ENCODE peak calls at places on chromosomes 2 and 18, in six cellular contexts. Y is IMR-90, E is DND-41, F is left lung, P is Panc1, H is heart right ventricle. B is an unnamed sample. For H3K27me3 and H3K36me3, the result is how much of the 10 kb centered on the place peaks cover.

GRCh38 chr2:96156011-96156820 is 11.0 kb upstream of the DUSP2 start:
- DNase-seq in E (no peak), P (no peak), H (no peak), Y (no peak), F (no peak), B (peak)

GRCh38 chr2:134027980-134028379 is 225.9 kb upstream of the MGAT5 start:
- DNase-seq in E (no peak), Y (no peak), F (peak), H (peak), P (no peak), B (peak)

GRCh38 chr2:94986392-94986963 is 39.0 kb upstream of the MAL start:
- DNase-seq in E (peak), Y (peak), H (no peak), P (peak), F (no peak), B (peak)

GRCh38 chr2:28522479-28522878 is 26.6 kb downstream of the PLB1 start:
- DNase-seq in F (no peak), Y (no peak), H (no peak), E (no peak), P (no peak), B (no peak)

GRCh38 chr18:59990121-59990818 is 90.5 kb downstream of the PMAIP1 start:
- DNase-seq in P (no peak), E (no peak), H (no peak), Y (no peak), F (no peak), B (no peak)

GRCh38 chr2:20578266-20578894 is 72.5 kb downstream of the HS1BP3 start:
- DNase-seq in F (no peak), E (no peak), H (peak), Y (no peak), P (no peak), B (no peak)

GRCh38 chr2:181774601-181775179 is 94.4 kb upstream of the NEUROD1 start:
- DNase-seq in Y (peak), E (no peak), H (no peak), F (no peak), P (no peak), B (no peak)

GRCh38 chr2:18474690-18475089 is 85.8 kb downstream of the RDH14 start:
- DNase-seq in H (no peak), E (no peak), P (no peak), Y (peak), F (no peak), B (no peak)

GRCh38 chr2:229344151-229344551 is 73.1 kb upstream of the PID1 start:
- DNase-seq in E (no peak), P (no peak), Y (no peak), F (no peak), H (no peak), B (no peak)

GRCh38 chr2:229370484-229370883 is 99.4 kb upstream of the PID1 start:
- DNase-seq in P (no peak), H (no peak), E (no peak), Y (no peak), F (no peak), B (no peak)

GRCh38 chr18:8556424-8556823 is 52.8 kb upstream of the RAB12 start:
- DNase-seq in P (no peak), E (no peak), Y (no peak), F (no peak), H (no peak), B (no peak)

GRCh38 chr18:9475643-9476580 is 599 bp downstream of the RALBP1 start:
- DNase-seq in H (no peak), F (no peak), Y (peak), E (peak), P (no peak), B (no peak)

GRCh38 chr2:43980902-43981301 is 14.9 kb downstream of the LRPPRC start:
- DNase-seq in E (no peak), F (no peak), H (no peak), P (no peak), Y (no peak), B (no peak)

GRCh38 chr2:161171595-161171929 is 11.3 kb downstream of the TANK start:
- DNase-seq in H (no peak), F (no peak), P (no peak), E (no peak), Y (no peak), B (no peak)

GRCh38 chr18:21241224-21242131 is 554 bp upstream of the GREB1L start:
- DNase-seq in H (peak), F (no peak), E (no peak), P (no peak), Y (no peak), B (peak)

GRCh38 chr2:180655393-180655792 is 325.0 kb upstream of the UBE2E3 start:
- DNase-seq in H (no peak), Y (no peak), E (no peak), F (no peak), P (no peak), B (no peak)

GRCh38 chr18:57768557-57769326 is 34.4 kb downstream of the ATP8B1 start:
- DNase-seq in P (no peak), H (no peak), F (no peak), Y (peak), E (no peak), B (no peak)

GRCh38 chr18:78482378-78482777 is 497.2 kb upstream of the SALL3 start:
- DNase-seq in F (no peak), H (no peak), Y (no peak), E (no peak), P (no peak), B (no peak)

GRCh38 chr2:17918789-17919188 is 40.3 kb downstream of the KCNS3 start:
- DNase-seq in E (no peak), P (no peak), F (no peak), H (no peak), Y (peak), B (peak)

GRCh38 chr2:66048667-66049066 is 386.3 kb upstream of the MEIS1 start:
- DNase-seq in F (no peak), E (no peak), H (no peak), P (no peak), Y (no peak), B (no peak)

GRCh38 chr2:71500426-71501079 is 47.2 kb downstream of the DYSF start:
- DNase-seq in E (no peak), Y (no peak), F (no peak), H (peak), P (no peak), B (no peak)

GRCh38 chr2:64613276-64613675 is 40.4 kb downstream of the SERTAD2 start:
- DNase-seq in F (no peak), Y (no peak), P (no peak), E (no peak), H (no peak), B (no peak)

GRCh38 chr2:225025917-225026571 is 16.2 kb downstream of the DOCK10 start:
- DNase-seq in P (no peak), Y (peak), H (no peak), E (peak), F (no peak), B (no peak)

GRCh38 chr18:408367-408766 is 92.1 kb downstream of the COLEC12 start:
- DNase-seq in E (no peak), P (no peak), F (no peak), Y (no peak), H (no peak), B (no peak)

GRCh38 chr2:231707625-231708049 is 688 bp upstream of the PTMA start:
- DNase-seq in Y (no peak), F (no peak), H (no peak), E (no peak), P (no peak), B (no peak)

GRCh38 chr18:9137168-9138066 is 836 bp downstream of the ANKRD12 start:
- DNase-seq in E (peak), H (peak), P (no peak), Y (peak), F (peak), B (peak)

GRCh38 chr2:155665704-155666103 is 666.8 kb downstream of the NR4A2 start:
- DNase-seq in H (no peak), E (no peak), P (no peak), F (no peak), Y (no peak), B (no peak)

GRCh38 chr18:2573408-2573807 is 2.1 kb downstream of the NDC80 start:
- DNase-seq in F (no peak), E (no peak), Y (no peak), P (no peak), H (no peak), B (no peak)

GRCh38 chr2:160005476-160005875 is 56.9 kb downstream of the PLA2R1 start:
- DNase-seq in P (no peak), Y (no peak), F (no peak), E (no peak), H (no peak), B (no peak)

GRCh38 chr18:35050638-35051287 is 9.6 kb downstream of the MAPRE2 start:
- DNase-seq in H (no peak), P (no peak), F (no peak), Y (no peak), E (no peak), B (no peak)

GRCh38 chr2:1990724-1991123 is 246.4 kb upstream of the PXDN start:
- DNase-seq in F (no peak), Y (no peak), P (no peak), E (no peak), H (peak), B (no peak)

GRCh38 chr2:43105586-43106562 is 120.5 kb downstream of the ZFP36L2 start:
- DNase-seq in F (no peak), Y (peak), E (peak), P (no peak), H (peak), B (peak)

GRCh38 chr2:85760371-85760770 is 6.6 kb downstream of the ATOH8 start:
- DNase-seq in Y (peak), P (no peak), H (no peak), F (no peak), E (no peak), B (no peak)

GRCh38 chr2:85757860-85758259 is 4.1 kb downstream of the ATOH8 start:
- DNase-seq in H (no peak), F (no peak), E (no peak), P (no peak), Y (no peak), B (no peak)

GRCh38 chr2:85756822-85757435 is 3.1 kb downstream of the ATOH8 start:
- DNase-seq in P (no peak), H (no peak), E (no peak), F (no peak), Y (no peak), B (no peak)

GRCh38 chr2:85759257-85759613 is 5.4 kb downstream of the ATOH8 start:
- DNase-seq in Y (no peak), F (no peak), H (no peak), P (no peak), E (no peak), B (no peak)

DNA sequence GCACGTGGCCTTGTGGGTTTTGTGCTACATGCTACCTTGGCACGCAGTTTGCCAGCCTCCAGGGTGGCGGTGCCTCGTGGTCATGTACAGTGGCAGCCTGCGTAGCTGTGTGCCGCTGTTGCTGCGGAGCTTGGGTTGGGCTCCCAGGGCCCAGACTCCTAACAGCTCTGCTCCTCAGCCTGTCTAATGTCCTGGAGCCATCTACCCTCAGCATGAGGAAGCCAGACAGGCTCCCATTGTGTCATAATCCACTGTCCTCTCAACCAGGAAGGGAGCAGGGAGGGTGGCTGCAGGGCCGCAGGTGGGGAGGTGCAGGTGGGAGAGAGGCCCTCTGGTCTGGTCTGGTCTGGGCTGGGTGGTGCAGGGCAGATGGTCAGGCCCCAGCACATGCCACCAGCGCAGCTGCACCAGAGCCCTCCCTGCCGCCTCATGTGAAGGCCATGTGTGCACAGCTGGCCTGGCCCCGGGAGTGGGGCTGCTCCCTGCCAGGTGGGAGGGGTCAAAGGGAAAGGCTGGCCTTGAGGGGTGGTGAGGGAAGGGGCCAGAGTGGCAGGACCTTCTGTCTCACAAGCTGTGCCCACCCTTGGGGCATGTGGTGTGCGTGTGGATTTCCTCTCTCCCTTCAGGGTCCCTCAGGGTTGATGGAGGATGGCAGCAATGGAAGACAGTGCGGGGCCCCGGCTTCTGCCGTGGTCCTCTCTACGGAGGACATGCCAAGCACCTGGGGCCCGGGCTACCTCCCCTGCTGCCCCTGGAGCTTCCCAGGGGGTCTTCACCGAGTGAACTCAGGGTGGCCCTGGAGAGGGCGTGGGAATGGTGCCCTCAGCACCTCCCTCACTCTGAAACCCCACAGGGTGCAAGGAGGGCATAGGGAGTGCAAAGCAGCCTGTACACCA is 4.8 kb downstream of the ATOH8 start:
- DNase-seq in P (no peak), H (no peak), E (no peak), F (no peak), Y (no peak), B (no peak)
- H3K4me3 ChIP-seq in P (no peak), H (peak), E (no peak), F (no peak), Y (no peak), B (no peak)

DNA sequence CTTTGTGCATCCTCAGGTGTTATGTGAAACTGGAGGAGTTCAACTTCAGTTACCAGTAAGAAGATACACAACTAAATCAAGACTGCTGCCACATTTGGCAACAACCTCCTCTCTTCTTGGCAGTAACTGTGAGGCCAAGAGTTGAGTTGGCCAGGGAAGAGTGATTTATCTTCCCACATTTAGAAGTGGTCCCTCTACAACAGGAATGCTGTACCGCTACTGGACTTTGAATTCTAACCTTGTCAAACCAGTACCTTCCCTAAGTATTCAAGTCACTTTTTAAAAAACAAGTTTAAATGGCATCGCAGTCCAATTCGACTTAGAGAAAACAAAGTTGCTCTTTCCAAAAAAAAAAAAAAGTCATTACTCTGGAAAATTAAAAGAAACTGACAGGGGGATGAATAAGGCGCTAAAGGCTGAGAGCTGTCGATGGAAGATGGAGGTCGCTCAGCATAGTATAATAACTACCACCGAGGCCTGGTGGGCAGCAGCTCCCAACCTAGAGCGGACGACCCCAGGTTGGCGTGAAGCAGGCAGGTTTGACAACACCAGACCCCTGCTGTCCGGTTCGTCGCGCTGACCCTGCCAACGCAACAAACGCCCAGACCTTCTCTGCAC is 1.0 kb downstream of the MAP4K3 start:
- DNase-seq in F (no peak), H (no peak), E (no peak), P (no peak), Y (peak), B (no peak)
- H3K27me3 ChIP-seq in F (under half), H (under half), E (under half), P (under half), Y (under half), B (under half)

GRCh38 chr2:85049236-85049635 is 78.3 kb downstream of the KCMF1 start:
- DNase-seq in P (no peak), Y (no peak), E (no peak), H (no peak), F (no peak), B (no peak)

GRCh38 chr2:85048534-85048933 is 77.6 kb downstream of the KCMF1 start:
- DNase-seq in Y (no peak), E (no peak), F (no peak), P (no peak), H (no peak), B (no peak)

GRCh38 chr2:85057236-85057635 is 76.0 kb upstream of the TCF7L1 start:
- DNase-seq in P (no peak), Y (peak), H (no peak), E (peak), F (no peak), B (no peak)

GRCh38 chr2:85058619-85058941 is 74.6 kb upstream of the TCF7L1 start:
- DNase-seq in F (no peak), Y (no peak), H (no peak), P (no peak), E (no peak), B (no peak)

GRCh38 chr2:85053802-85054201 is 79.4 kb upstream of the TCF7L1 start:
- DNase-seq in F (no peak), P (peak), E (no peak), H (no peak), Y (peak), B (no peak)
- H3K36me3 ChIP-seq in F (under half), P (under half), E (half or more), H (half or more), Y (under half), B (under half)

DNA sequence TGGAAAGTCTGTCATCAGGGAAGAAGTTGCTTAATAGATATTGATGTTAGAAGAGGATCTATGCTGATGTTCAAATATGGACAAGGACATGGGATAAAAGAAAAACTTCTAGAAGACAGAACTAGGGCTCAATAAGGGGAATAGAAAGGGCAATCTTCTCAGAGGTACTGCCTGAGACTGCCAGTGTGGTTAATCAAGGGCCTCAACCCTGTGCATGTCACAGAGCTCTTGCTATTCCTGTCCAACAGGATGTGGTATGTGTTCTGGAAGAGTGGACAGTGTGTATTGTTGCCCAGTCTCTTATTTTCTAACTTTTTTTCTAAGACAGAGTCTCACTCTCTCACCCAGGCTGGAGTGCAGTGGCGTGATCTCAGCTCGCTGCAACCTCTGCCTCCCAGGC is 27.8 kb upstream of the RNF125 start:
- DNase-seq in F (no peak), H (no peak), Y (no peak), E (no peak), P (no peak), B (no peak)
- H3K4me3 ChIP-seq in F (no peak), H (no peak), Y (no peak), E (no peak), P (no peak), B (no peak)